ENCODE peak calls at places on chromosomes 5 and 9, in nine cellular contexts. U, I, F, Z, E, R, G, P and A are unnamed samples.

GRCh38 chr5:143929486-143929885 is 117.5 kb downstream of the HMHB1 start:
- DNase-seq in U (no peak), I (no peak), F (no peak), Z (no peak), E (no peak), R (no peak), G (no peak), P (no peak), A (no peak)

GRCh38 chr5:131196331-131196730 is 25.6 kb downstream of the LYRM7 start:
- DNase-seq in U (no peak), I (no peak), F (no peak), Z (no peak), E (no peak), R (no peak), G (no peak), P (no peak), A (no peak)

GRCh38 chr5:57911466-57911865 is 428.9 kb upstream of the ACTBL2 start:
- DNase-seq in U (no peak), I (no peak), F (no peak), Z (no peak), E (no peak), R (no peak), G (no peak), P (no peak), A (no peak)

GRCh38 chr5:171122372-171122771 is 186.7 kb upstream of the TLX3 start:
- DNase-seq in U (no peak), I (no peak), F (peak), Z (no peak), E (no peak), R (no peak), G (no peak), P (no peak), A (peak)

GRCh38 chr5:54159153-54159836 is 151.1 kb downstream of the ARL15 start:
- DNase-seq in U (no peak), I (no peak), F (peak), Z (no peak), E (no peak), R (no peak), G (no peak), P (no peak), A (no peak)

GRCh38 chr9:37364751-37365360 is 57.6 kb upstream of the GRHPR start:
- DNase-seq in U (no peak), I (peak), F (no peak), Z (peak), E (no peak), R (no peak), G (no peak), P (no peak), A (peak)

GRCh38 chr5:138677782-138678181 is 75.4 kb upstream of the CTNNA1 start:
- DNase-seq in U (no peak), I (no peak), F (no peak), Z (no peak), E (no peak), R (no peak), G (no peak), P (no peak), A (no peak)

GRCh38 chr5:91386120-91386519 is 3.0 kb upstream of the ARRDC3 start:
- DNase-seq in U (no peak), I (no peak), F (peak), Z (no peak), E (no peak), R (no peak), G (no peak), P (no peak), A (no peak)

GRCh38 chr9:5945112-5945511 is 54.4 kb downstream of the MLANA start:
- DNase-seq in U (no peak), I (no peak), F (no peak), Z (no peak), E (no peak), R (no peak), G (no peak), P (no peak), A (no peak)

GRCh38 chr5:178940569-178941360 is at the start of gene ZNF454:
- DNase-seq in U (peak), I (no peak), F (no peak), Z (no peak), E (no peak), R (peak), G (peak), P (peak), A (peak)

GRCh38 chr5:103541567-103541966 is 21.0 kb downstream of the NUDT12 start:
- DNase-seq in U (no peak), I (no peak), F (no peak), Z (no peak), E (no peak), R (no peak), G (no peak), P (no peak), A (no peak)

GRCh38 chr5:179122411-179123108 is 62.4 kb downstream of the ZNF354C start:
- DNase-seq in U (no peak), I (no peak), F (no peak), Z (no peak), E (no peak), R (peak), G (no peak), P (no peak), A (no peak)

GRCh38 chr9:109560470-109561132 is 62.5 kb upstream of the PTPN3 start:
- DNase-seq in U (no peak), I (no peak), F (no peak), Z (no peak), E (no peak), R (no peak), G (no peak), P (no peak), A (no peak)

GRCh38 chr9:6680797-6681146 is 35.2 kb upstream of the GLDC start:
- DNase-seq in U (no peak), I (peak), F (peak), Z (peak), E (peak), R (peak), G (no peak), P (no peak), A (no peak)

GRCh38 chr5:161846731-161847130 is 1.2 kb upstream of the GABRA1 start:
- DNase-seq in U (no peak), I (no peak), F (no peak), Z (peak), E (no peak), R (no peak), G (no peak), P (peak), A (peak)

GRCh38 chr9:94806307-94806893 is 79.9 kb downstream of the AOPEP start:
- DNase-seq in U (no peak), I (no peak), F (no peak), Z (no peak), E (no peak), R (no peak), G (no peak), P (no peak), A (no peak)

GRCh38 chr9:37776328-37776727 is 8.5 kb downstream of the EXOSC3 start:
- DNase-seq in U (no peak), I (no peak), F (no peak), Z (no peak), E (no peak), R (no peak), G (no peak), P (no peak), A (no peak)

GRCh38 chr9:36486933-36487481 is 85.7 kb upstream of the MELK start:
- DNase-seq in U (peak), I (peak), F (no peak), Z (peak), E (peak), R (peak), G (peak), P (peak), A (peak)

GRCh38 chr9:89667730-89668129 is 62.9 kb downstream of the GADD45G start:
- DNase-seq in U (peak), I (no peak), F (no peak), Z (no peak), E (no peak), R (peak), G (no peak), P (no peak), A (peak)

GRCh38 chr5:107670028-107670926 is 460 bp downstream of the EFNA5 start:
- DNase-seq in U (peak), I (peak), F (no peak), Z (peak), E (no peak), R (peak), G (peak), P (no peak), A (peak)

GRCh38 chr9:133892193-133892920 is 99.8 kb downstream of the VAV2 start:
- DNase-seq in U (peak), I (no peak), F (no peak), Z (no peak), E (no peak), R (no peak), G (peak), P (no peak), A (no peak)

GRCh38 chr9:77464591-77465125 is 183.5 kb downstream of the GNA14 start:
- DNase-seq in U (no peak), I (no peak), F (no peak), Z (no peak), E (no peak), R (no peak), G (no peak), P (no peak), A (no peak)